ENCODE peak calls at places on chromosomes 12 and 14, in ten cellular contexts. P is astrocyte of the cerebellum; S is Peyer's patch; D is activated CD4-positive, alpha-beta T cell treated with anti-CD3 and anti-CD28 coated beads, Interleukin-2, amount 50 U/mL, for 1 hour; M is amygdala; Q is activated T-helper 1 cell treated with Interleukin-2 at 50 U/mL for 16 hours; A is stimulated activated CD8-positive, alpha-beta memory T cell treated with anti-CD3 and anti-CD28 coated beads, Interleukin-15, amount 100 ng/mL, for 24 hours; V is posterior cingulate gyrus; U is central memory CD4-positive, alpha-beta T cell; E is T follicular helper cell. Z is an unnamed sample.
A peak's percentile ranks its signal among the peaks of the same experiment; 100 is the strongest.

GRCh38 chr14:96508900-96509299 is 6.7 kb downstream of the PAPOLA start:
- DNase-seq in P (no peak), S (no peak), D (no peak), M (no peak), Q (no peak), A (no peak), V (no peak), U (no peak), E (no peak), Z (no peak)

GRCh38 chr12:108641446-108642268 is 8.0 kb upstream of the SELPLG start:
- DNase-seq in P (no peak), S (no peak), D (no peak), M (no peak), Q (no peak), A (no peak), V (no peak), U (no peak), E (no peak), Z (no peak)

GRCh38 chr12:46383654-46384450 is 11.3 kb upstream of the SLC38A2 start:
- DNase-seq in P (peak; percentile 85), S (peak; percentile 84), D (peak; percentile 71), M (peak; percentile 85), Q (peak; percentile 60), A (peak; percentile 38), V (peak; percentile 83), U (peak; percentile 83), E (peak; percentile 75), Z (peak; percentile 71)

GRCh38 chr12:91422107-91422506 is 239.5 kb upstream of the DCN start:
- DNase-seq in P (no peak), S (no peak), D (no peak), M (no peak), Q (no peak), A (no peak), V (no peak), U (no peak), E (no peak), Z (no peak)

GRCh38 chr12:98182791-98183190 is 332.6 kb upstream of the TMPO start:
- DNase-seq in P (no peak), S (no peak), D (no peak), M (no peak), Q (no peak), A (no peak), V (no peak), U (no peak), E (no peak), Z (no peak)

GRCh38 chr14:23183479-23183878 is at the start of gene SLC7A8:
- DNase-seq in P (no peak), S (peak; percentile 64), D (peak; percentile 21), M (peak; percentile 69), Q (peak; percentile 4), A (no peak), V (peak; percentile 50), U (peak; percentile 5), E (peak; percentile 9), Z (no peak)

GRCh38 chr12:101608301-101609133 is 13.7 kb downstream of the MYBPC1 start:
- DNase-seq in P (no peak), S (no peak), D (no peak), M (no peak), Q (no peak), A (no peak), V (no peak), U (no peak), E (no peak), Z (no peak)

GRCh38 chr12:60714141-60714900 is 1118.5 kb downstream of the SLC16A7 start:
- DNase-seq in P (no peak), S (no peak), D (no peak), M (no peak), Q (no peak), A (no peak), V (no peak), U (no peak), E (no peak), Z (no peak)

GRCh38 chr12:47882796-47883546 is 21.8 kb downstream of the VDR start:
- DNase-seq in P (no peak), S (no peak), D (peak; percentile 12), M (no peak), Q (no peak), A (no peak), V (no peak), U (peak; percentile 26), E (no peak), Z (no peak)

GRCh38 chr14:78790262-78790661 is 620.1 kb downstream of the NRXN3 start:
- DNase-seq in P (no peak), S (no peak), D (no peak), M (no peak), Q (no peak), A (no peak), V (no peak), U (no peak), E (no peak), Z (no peak)

GRCh38 chr12:130826151-130826801 is 12.8 kb downstream of the STX2 start:
- DNase-seq in P (no peak), S (peak; percentile 39), D (peak; percentile 74), M (peak; percentile 48), Q (peak; percentile 65), A (peak; percentile 63), V (peak; percentile 62), U (peak; percentile 66), E (peak; percentile 64), Z (peak; percentile 39)